ENCODE peak calls at places on chromosome 4, in ten cellular contexts. A, T, Y, H, I, B, G, M, P and N are unnamed samples.

GRCh38 chr4:107202744-107203143 is 166.6 kb upstream of the DKK2 start:
- DNase-seq in A (no peak), T (no peak), Y (no peak), H (no peak), I (no peak), B (no peak), G (no peak), M (no peak), P (no peak), N (no peak)

GRCh38 chr4:94039226-94039625 is 168.4 kb upstream of the SMARCAD1 start:
- DNase-seq in A (no peak), T (no peak), Y (no peak), H (no peak), I (no peak), B (no peak), G (no peak), M (no peak), P (no peak), N (no peak)

GRCh38 chr4:94508841-94509240 is 57.1 kb downstream of the PDLIM5 start:
- DNase-seq in A (no peak), T (no peak), Y (no peak), H (no peak), I (no peak), B (no peak), G (no peak), M (no peak), P (no peak), N (no peak)

GRCh38 chr4:7324651-7325121 is 110.0 kb downstream of the PSAPL1 start:
- DNase-seq in A (no peak), T (no peak), Y (no peak), H (no peak), I (peak), B (no peak), G (peak), M (no peak), P (peak), N (no peak)

GRCh38 chr4:95898226-95898625 is 58.3 kb downstream of the PDHA2 start:
- DNase-seq in A (no peak), T (no peak), Y (no peak), H (peak), I (no peak), B (no peak), G (no peak), M (no peak), P (no peak), N (no peak)

GRCh38 chr4:89737888-89738287 is 99.1 kb downstream of the SNCA start:
- DNase-seq in A (no peak), T (no peak), Y (no peak), H (no peak), I (no peak), B (no peak), G (no peak), M (no peak), P (no peak), N (no peak)

GRCh38 chr4:177789610-177790009 is 347.4 kb upstream of the AGA start:
- DNase-seq in A (no peak), T (no peak), Y (no peak), H (no peak), I (no peak), B (no peak), G (no peak), M (no peak), P (no peak), N (no peak)

GRCh38 chr4:52822583-52823477 is 39.3 kb upstream of the RASL11B start:
- DNase-seq in A (no peak), T (no peak), Y (no peak), H (no peak), I (no peak), B (no peak), G (no peak), M (peak), P (peak), N (no peak)

GRCh38 chr4:76430519-76431388 is 4.3 kb upstream of the SHROOM3 start:
- DNase-seq in A (no peak), T (no peak), Y (no peak), H (peak), I (no peak), B (peak), G (peak), M (peak), P (no peak), N (no peak)

GRCh38 chr4:110869114-110869513 is 246.2 kb upstream of the PITX2 start:
- DNase-seq in A (no peak), T (no peak), Y (no peak), H (no peak), I (no peak), B (no peak), G (no peak), M (peak), P (no peak), N (no peak)

GRCh38 chr4:8544282-8544681 is 35.9 kb upstream of the GPR78 start:
- DNase-seq in A (no peak), T (no peak), Y (peak), H (no peak), I (no peak), B (no peak), G (no peak), M (no peak), P (no peak), N (no peak)

GRCh38 chr4:20603671-20604313 is 96.5 kb upstream of the PACRGL start:
- DNase-seq in A (no peak), T (no peak), Y (no peak), H (no peak), I (no peak), B (no peak), G (no peak), M (no peak), P (no peak), N (no peak)

GRCh38 chr4:107740950-107741701 is 21.1 kb upstream of the PAPSS1 start:
- DNase-seq in A (no peak), T (peak), Y (peak), H (no peak), I (no peak), B (no peak), G (peak), M (no peak), P (no peak), N (no peak)

GRCh38 chr4:76781698-76782595 is 116.0 kb downstream of the SOWAHB start:
- DNase-seq in A (no peak), T (no peak), Y (no peak), H (peak), I (no peak), B (peak), G (no peak), M (peak), P (no peak), N (no peak)

GRCh38 chr4:165343353-165344191 is 16.1 kb downstream of the MSMO1 start:
- DNase-seq in A (no peak), T (no peak), Y (no peak), H (peak), I (no peak), B (peak), G (peak), M (no peak), P (peak), N (no peak)

GRCh38 chr4:184238072-184238743 is 20.5 kb upstream of the ENPP6 start:
- DNase-seq in A (no peak), T (no peak), Y (no peak), H (peak), I (no peak), B (no peak), G (no peak), M (no peak), P (no peak), N (no peak)

GRCh38 chr4:183905081-183905592 is at the start of gene STOX2:
- DNase-seq in A (peak), T (peak), Y (peak), H (peak), I (no peak), B (peak), G (peak), M (peak), P (peak), N (no peak)

GRCh38 chr4:153249199-153250154 is 45.2 kb downstream of the TRIM2 start:
- DNase-seq in A (peak), T (peak), Y (peak), H (peak), I (peak), B (peak), G (peak), M (peak), P (peak), N (no peak)

GRCh38 chr4:153513596-153513995 is 47.4 kb downstream of the TMEM131L start:
- DNase-seq in A (no peak), T (no peak), Y (no peak), H (no peak), I (no peak), B (no peak), G (no peak), M (no peak), P (no peak), N (no peak)

GRCh38 chr4:74896595-74896994 is 36.3 kb upstream of the PARM1 start:
- DNase-seq in A (no peak), T (no peak), Y (no peak), H (no peak), I (no peak), B (no peak), G (peak), M (no peak), P (no peak), N (no peak)

GRCh38 chr4:11189756-11190155 is 238.9 kb downstream of the HS3ST1 start:
- DNase-seq in A (no peak), T (no peak), Y (no peak), H (no peak), I (no peak), B (no peak), G (no peak), M (no peak), P (no peak), N (no peak)

GRCh38 chr4:13261486-13262257 is 222.5 kb downstream of the RAB28 start:
- DNase-seq in A (no peak), T (no peak), Y (no peak), H (no peak), I (no peak), B (no peak), G (peak), M (no peak), P (no peak), N (no peak)

GRCh38 chr4:7000421-7001176 is 42.6 kb upstream of the TADA2B start:
- DNase-seq in A (no peak), T (no peak), Y (peak), H (no peak), I (no peak), B (no peak), G (no peak), M (no peak), P (no peak), N (no peak)

GRCh38 chr4:3045500-3045850 is 28.9 kb downstream of the HTT-AS start:
- DNase-seq in A (peak), T (peak), Y (peak), H (peak), I (peak), B (no peak), G (peak), M (no peak), P (peak), N (peak)

GRCh38 chr4:183074288-183074990 is 24.6 kb upstream of the WWC2 start:
- DNase-seq in A (no peak), T (no peak), Y (no peak), H (no peak), I (no peak), B (no peak), G (peak), M (peak), P (no peak), N (no peak)

GRCh38 chr4:158170691-158171455 is 2.0 kb downstream of the GASK1B start:
- DNase-seq in A (no peak), T (peak), Y (peak), H (no peak), I (no peak), B (no peak), G (peak), M (no peak), P (peak), N (no peak)

GRCh38 chr4:106329027-106329618 is 12.8 kb downstream of the AIMP1 start:
- DNase-seq in A (no peak), T (no peak), Y (no peak), H (peak), I (no peak), B (no peak), G (peak), M (no peak), P (no peak), N (no peak)

GRCh38 chr4:86496094-86497060 is 97.7 kb upstream of the PTPN13 start:
- DNase-seq in A (peak), T (peak), Y (no peak), H (peak), I (peak), B (no peak), G (peak), M (peak), P (peak), N (no peak)

GRCh38 chr4:152229782-152230289 is 306.1 kb downstream of the FBXW7 start:
- DNase-seq in A (no peak), T (no peak), Y (no peak), H (no peak), I (no peak), B (peak), G (no peak), M (no peak), P (no peak), N (no peak)

GRCh38 chr4:52799813-52800212 is 48.6 kb upstream of the ERVMER34-1 start:
- DNase-seq in A (no peak), T (no peak), Y (no peak), H (no peak), I (no peak), B (no peak), G (no peak), M (no peak), P (no peak), N (no peak)

GRCh38 chr4:98383431-98384106 is 122.4 kb downstream of the RAP1GDS1 start:
- DNase-seq in A (no peak), T (no peak), Y (no peak), H (no peak), I (no peak), B (no peak), G (no peak), M (no peak), P (no peak), N (no peak)

GRCh38 chr4:115323106-115323684 is 209.8 kb upstream of the NDST4 start:
- DNase-seq in A (no peak), T (no peak), Y (no peak), H (no peak), I (no peak), B (peak), G (no peak), M (no peak), P (no peak), N (no peak)

GRCh38 chr4:10085386-10085785 is 31.2 kb downstream of the WDR1 start:
- DNase-seq in A (no peak), T (no peak), Y (no peak), H (no peak), I (no peak), B (no peak), G (no peak), M (no peak), P (no peak), N (no peak)

GRCh38 chr4:123350191-123350544 is 46.4 kb upstream of the SPRY1 start:
- DNase-seq in A (peak), T (peak), Y (no peak), H (peak), I (no peak), B (peak), G (peak), M (no peak), P (peak), N (no peak)

GRCh38 chr4:108203377-108203776 is 34.6 kb upstream of the LEF1 start:
- DNase-seq in A (no peak), T (no peak), Y (no peak), H (no peak), I (no peak), B (no peak), G (no peak), M (no peak), P (no peak), N (no peak)